ENCODE peak calls at places on chromosomes 12 and 14, in six cellular contexts. U, R, D, J, Y and F are unnamed samples. For H3K4me1, the result is how much of the 10 kb centered on the place peaks cover.

GRCh38 chr12:132834181-132834711 is 5.6 kb upstream of the GOLGA3 start:
- DNase-seq in U (no peak), R (no peak), D (no peak), J (no peak), Y (no peak), F (no peak)

GRCh38 chr12:94733727-94734126 is 83.4 kb upstream of the TMCC3 start:
- DNase-seq in U (no peak), R (no peak), D (no peak), J (no peak), Y (no peak), F (no peak)

GRCh38 chr12:75196865-75197264 is 12.8 kb downstream of the KCNC2 start:
- DNase-seq in U (no peak), R (no peak), D (no peak), J (no peak), Y (no peak), F (no peak)

GRCh38 chr14:94517641-94518257 is 8.5 kb upstream of the SERPINA12 start:
- DNase-seq in U (no peak), R (no peak), D (no peak), J (no peak), Y (peak), F (no peak)

GRCh38 chr12:96094201-96094600 is 58.8 kb upstream of the LTA4H start:
- DNase-seq in U (no peak), R (no peak), D (no peak), J (no peak), Y (no peak), F (no peak)

GRCh38 chr12:94586589-94587259 is 63.6 kb downstream of the TMCC3 start:
- DNase-seq in U (no peak), R (no peak), D (peak), J (no peak), Y (no peak), F (no peak)

GRCh38 chr12:10151621-10152020 is 20.3 kb downstream of the OLR1 start:
- DNase-seq in U (no peak), R (no peak), D (no peak), J (no peak), Y (no peak), F (no peak)

GRCh38 chr14:91373591-91374245 is 43.9 kb downstream of the CCDC88C start:
- DNase-seq in U (no peak), R (no peak), D (no peak), J (peak), Y (no peak), F (no peak)

GRCh38 chr14:104795781-104796681 is 483 bp upstream of the AKT1 start:
- DNase-seq in U (no peak), R (no peak), D (no peak), J (peak), Y (no peak), F (no peak)

GRCh38 chr12:115437061-115437567 is 753.1 kb upstream of the TBX3 start:
- DNase-seq in U (peak), R (no peak), D (peak), J (no peak), Y (no peak), F (no peak)

GRCh38 chr12:74689071-74689655 is 151.5 kb downstream of the ATXN7L3B start:
- DNase-seq in U (no peak), R (peak), D (peak), J (no peak), Y (no peak), F (peak)

GRCh38 chr14:67010602-67011001 is 178.6 kb upstream of the GARIN2 start:
- DNase-seq in U (no peak), R (no peak), D (no peak), J (no peak), Y (no peak), F (no peak)

GRCh38 chr14:25049127-25049558 is 804 bp downstream of the STXBP6 start:
- DNase-seq in U (no peak), R (no peak), D (peak), J (peak), Y (no peak), F (no peak)

GRCh38 chr14:103549361-103550311 is 12.8 kb downstream of the BAG5 start:
- DNase-seq in U (peak), R (no peak), D (no peak), J (peak), Y (no peak), F (no peak)

GRCh38 chr14:104934380-104934733 is 9.7 kb downstream of the PLD4 start:
- DNase-seq in U (peak), R (no peak), D (no peak), J (no peak), Y (no peak), F (no peak)

GRCh38 chr12:64624035-64624434 is 13.7 kb downstream of the RASSF3 start:
- DNase-seq in U (no peak), R (no peak), D (no peak), J (no peak), Y (no peak), F (no peak)
- H3K4me1 ChIP-seq in U (under half), R (under half), D (under half), J (under half), Y (half or more), F (under half)

GRCh38 chr12:131054345-131055092 is 100.8 kb downstream of the ADGRD1 start:
- DNase-seq in U (no peak), R (no peak), D (no peak), J (peak), Y (peak), F (no peak)
- H3K4me1 ChIP-seq in U (under half), R (under half), D (under half), J (under half), Y (under half), F (under half)

DNA sequence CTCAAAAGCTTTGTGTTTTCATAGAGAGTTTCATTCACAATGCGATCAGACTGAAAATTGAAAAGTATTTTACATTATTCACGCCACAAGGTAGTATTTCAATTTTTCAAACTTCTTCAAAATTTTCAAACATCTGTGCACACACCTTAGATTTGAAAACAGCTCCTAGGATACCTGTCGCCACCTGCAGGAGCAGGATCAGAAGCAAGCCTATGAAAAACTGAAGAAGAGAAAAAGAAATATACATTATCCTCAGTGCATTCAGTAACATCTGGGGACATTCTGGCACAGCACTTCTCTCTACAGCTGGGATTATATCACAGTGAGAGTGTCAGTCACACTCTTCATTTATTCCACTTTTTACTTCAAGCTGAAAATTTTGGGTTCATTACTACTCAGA is 19.8 kb downstream of the TSPAN8 start:
- DNase-seq in U (no peak), R (no peak), D (no peak), J (no peak), Y (no peak), F (no peak)
- H3K4me1 ChIP-seq in U (under half), R (under half), D (under half), J (under half), Y (under half), F (under half)

DNA sequence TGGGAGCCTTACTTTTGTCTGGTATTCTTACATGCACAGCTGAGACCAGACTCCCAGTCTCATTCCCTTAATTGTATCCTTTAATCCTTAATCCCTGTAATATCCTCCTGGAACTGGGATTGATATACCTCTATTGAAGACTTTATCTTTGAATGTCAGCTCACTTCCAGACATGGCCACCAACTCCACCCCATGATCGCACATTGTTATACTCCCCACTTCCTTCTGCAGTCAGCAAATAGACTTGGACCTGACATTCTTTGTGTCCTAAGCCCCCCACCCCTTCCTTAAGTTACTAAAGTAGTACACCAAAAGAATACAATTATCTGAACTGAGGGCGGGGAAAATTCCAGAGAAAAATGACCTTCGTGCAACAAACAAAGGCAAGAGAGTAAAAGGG is 8.6 kb upstream of the OSBPL8 start:
- DNase-seq in U (no peak), R (no peak), D (no peak), J (no peak), Y (no peak), F (no peak)
- H3K4me1 ChIP-seq in U (under half), R (under half), D (under half), J (under half), Y (under half), F (under half)

GRCh38 chr12:110005319-110005973 is 6.2 kb downstream of the ANKRD13A start:
- DNase-seq in U (no peak), R (no peak), D (no peak), J (no peak), Y (no peak), F (no peak)

GRCh38 chr12:110001596-110001995 is 2.4 kb downstream of the ANKRD13A start:
- DNase-seq in U (no peak), R (no peak), D (peak), J (no peak), Y (no peak), F (no peak)

GRCh38 chr12:110006115-110006514 is 6.9 kb downstream of the ANKRD13A start:
- DNase-seq in U (no peak), R (no peak), D (no peak), J (no peak), Y (no peak), F (no peak)

GRCh38 chr12:110002691-110003515 is 3.7 kb downstream of the ANKRD13A start:
- DNase-seq in U (no peak), R (no peak), D (peak), J (no peak), Y (no peak), F (no peak)

GRCh38 chr12:110004598-110004997 is 5.4 kb downstream of the ANKRD13A start:
- DNase-seq in U (no peak), R (no peak), D (no peak), J (no peak), Y (no peak), F (no peak)
- H3K4me1 ChIP-seq in U (under half), R (under half), D (under half), J (under half), Y (under half), F (under half)

DNA sequence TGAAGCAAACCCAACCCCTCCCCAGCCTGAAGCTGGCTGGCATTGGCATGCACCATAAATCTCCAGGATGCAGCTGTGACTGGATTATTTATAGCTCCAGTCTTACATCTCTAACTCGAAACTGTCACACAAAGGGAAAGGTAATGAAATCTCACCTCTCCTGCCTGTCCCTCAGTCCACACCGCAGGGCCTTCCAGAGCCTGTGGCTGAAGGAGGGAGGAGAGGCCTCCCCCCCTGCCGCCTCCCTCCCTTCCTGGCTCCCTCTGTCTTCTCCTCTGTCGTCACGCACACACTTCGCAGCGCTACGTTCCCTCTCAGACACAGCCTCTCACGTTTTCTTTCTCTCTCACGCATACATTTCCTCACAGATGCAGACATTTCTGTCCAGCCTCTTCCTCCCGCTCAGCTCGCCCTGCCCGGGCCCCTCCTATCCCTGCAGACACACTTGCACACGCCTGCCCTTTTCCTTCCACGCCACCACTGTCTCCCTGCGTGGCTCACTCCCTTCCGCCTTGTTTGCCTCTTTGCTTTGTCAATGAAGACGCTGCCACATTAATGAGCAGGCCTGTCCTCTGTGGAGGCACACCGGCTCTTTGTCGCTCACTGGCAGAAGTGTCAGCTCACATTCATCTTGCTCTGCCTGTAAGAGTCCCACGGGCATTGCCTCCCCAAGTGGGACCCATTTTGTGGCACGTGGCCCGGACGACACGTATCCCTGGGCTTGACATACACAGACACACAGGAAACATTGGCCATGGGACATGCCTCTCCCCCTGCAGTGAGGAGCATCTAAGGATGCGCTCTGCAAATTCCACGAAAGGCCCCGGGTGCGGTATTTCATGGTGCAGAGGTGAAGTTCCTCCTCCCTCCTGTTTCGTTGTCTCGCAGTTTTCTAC is 27.9 kb downstream of the IRF2BPL start:
- DNase-seq in U (no peak), R (no peak), D (peak), J (no peak), Y (peak), F (no peak)
- H3K4me1 ChIP-seq in U (under half), R (under half), D (under half), J (under half), Y (under half), F (under half)

DNA sequence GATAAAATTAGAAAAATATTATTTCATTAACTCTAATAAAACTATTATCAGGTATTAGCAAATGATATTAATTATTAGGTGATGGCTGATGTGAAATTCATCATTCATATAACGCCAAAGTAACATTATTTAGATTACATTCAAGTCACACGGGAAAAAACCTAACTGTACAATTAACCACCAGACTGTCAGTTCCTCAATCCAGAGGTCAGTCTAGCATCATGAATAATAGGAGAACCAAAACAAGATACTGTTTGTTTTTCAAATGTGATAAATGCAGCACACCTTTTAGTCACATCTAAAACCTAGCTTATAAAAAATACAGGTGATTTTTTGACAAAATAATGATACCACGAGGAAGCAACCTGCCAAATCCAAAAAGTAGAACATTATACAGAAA is 19.6 kb downstream of the SENP1 start:
- DNase-seq in U (no peak), R (no peak), D (no peak), J (no peak), Y (no peak), F (no peak)
- H3K4me1 ChIP-seq in U (under half), R (under half), D (under half), J (under half), Y (under half), F (under half)

GRCh38 chr14:30194769-30195168 is 267.1 kb upstream of the PRKD1 start:
- DNase-seq in U (no peak), R (no peak), D (peak), J (no peak), Y (no peak), F (no peak)

GRCh38 chr14:30195946-30196345 is 268.3 kb upstream of the PRKD1 start:
- DNase-seq in U (no peak), R (no peak), D (peak), J (no peak), Y (no peak), F (no peak)

GRCh38 chr14:30193791-30194407 is 266.3 kb upstream of the PRKD1 start:
- DNase-seq in U (no peak), R (no peak), D (peak), J (no peak), Y (no peak), F (no peak)

GRCh38 chr14:30193056-30193455 is 265.4 kb upstream of the PRKD1 start:
- DNase-seq in U (no peak), R (no peak), D (no peak), J (no peak), Y (no peak), F (no peak)

DNA sequence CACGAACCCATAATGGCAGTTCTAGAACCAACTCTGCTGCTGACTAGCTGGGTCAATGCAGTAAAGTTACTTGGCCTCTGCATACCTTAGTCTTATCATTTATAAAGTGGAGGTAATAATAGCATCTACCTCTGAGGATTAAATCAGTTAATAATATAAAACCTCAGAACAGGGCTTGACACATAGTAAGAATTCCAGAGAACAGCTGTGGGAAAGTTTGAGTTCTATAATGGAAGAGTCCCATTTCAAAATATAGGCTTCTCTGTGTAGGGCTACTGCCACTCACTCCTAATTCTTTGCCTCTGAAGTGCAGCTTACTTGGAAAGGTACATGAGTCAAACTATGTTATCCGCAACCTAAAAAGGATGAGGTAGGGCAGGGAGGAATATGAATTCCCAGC is 269.2 kb upstream of the PRKD1 start:
- DNase-seq in U (no peak), R (no peak), D (no peak), J (no peak), Y (no peak), F (no peak)
- H3K4me1 ChIP-seq in U (under half), R (under half), D (under half), J (under half), Y (under half), F (under half)